ENCODE peak calls at places on chromosomes 1 and 21, in four cellular contexts. Z, V, W and P are unnamed samples.

GRCh38 chr1:27496604-27497155 is 6.7 kb upstream of the WASF2 start:
- DNase-seq in Z (no peak), V (no peak), W (no peak), P (no peak)

GRCh38 chr1:119279441-119280415 is 88.9 kb upstream of the HAO2 start:
- DNase-seq in Z (no peak), V (no peak), W (no peak), P (no peak)

GRCh38 chr21:37877171-37877570 is 39.1 kb downstream of the KCNJ6 start:
- DNase-seq in Z (no peak), V (no peak), W (no peak), P (no peak)

GRCh38 chr1:29653034-29653810 is 416.9 kb downstream of the PTPRU start:
- DNase-seq in Z (no peak), V (no peak), W (peak), P (no peak)

GRCh38 chr1:112882271-112882744 is 73.7 kb downstream of the SLC16A1 start:
- DNase-seq in Z (no peak), V (no peak), W (no peak), P (no peak)

GRCh38 chr1:167837334-167837733 is 76.6 kb downstream of the ADCY10 start:
- DNase-seq in Z (no peak), V (no peak), W (no peak), P (no peak)

GRCh38 chr1:82411604-82412003 is 610.9 kb downstream of the ADGRL2 start:
- DNase-seq in Z (no peak), V (no peak), W (no peak), P (no peak)

GRCh38 chr1:175448467-175448866 is 255.9 kb upstream of the KIAA0040 start:
- DNase-seq in Z (no peak), V (no peak), W (no peak), P (no peak)